ENCODE peak calls at places on chromosomes 13 and 19, in four cellular contexts. P, A, Y and E are unnamed samples. For H3K27me3, the result is how much of the 10 kb centered on the place peaks cover.

GRCh38 chr19:34253711-34254551 is 423 bp upstream of the GARRE1 start:
- DNase-seq in P (peak), A (peak), Y (peak), E (peak)

GRCh38 chr19:43636121-43636683 is 3.4 kb downstream of the CADM4 start:
- DNase-seq in P (no peak), A (no peak), Y (peak), E (no peak)

GRCh38 chr13:87859261-87859660 is 188.1 kb downstream of the SLITRK5 start:
- DNase-seq in P (no peak), A (no peak), Y (no peak), E (no peak)

GRCh38 chr13:107035778-107036177 is 467.8 kb upstream of the ARGLU1 start:
- DNase-seq in P (peak), A (no peak), Y (no peak), E (no peak)

GRCh38 chr13:20609145-20609544 is 42.2 kb downstream of the IFT88 start:
- DNase-seq in P (peak), A (no peak), Y (no peak), E (no peak)

GRCh38 chr13:43354147-43354945 is 331.0 kb downstream of the DNAJC15 start:
- DNase-seq in P (no peak), A (no peak), Y (no peak), E (no peak)

GRCh38 chr19:48400018-48400742 is 6.7 kb downstream of the GRIN2D start:
- DNase-seq in P (peak), A (peak), Y (peak), E (peak)

GRCh38 chr19:54485846-54486245 is 12.8 kb upstream of the CDC42EP5 start:
- DNase-seq in P (no peak), A (no peak), Y (no peak), E (no peak)

GRCh38 chr13:39105110-39105509 is 66.9 kb downstream of the NHLRC3 start:
- DNase-seq in P (no peak), A (peak), Y (no peak), E (peak)

GRCh38 chr13:51674276-51674675 is 90.0 kb downstream of the WDFY2 start:
- DNase-seq in P (no peak), A (peak), Y (peak), E (no peak)

GRCh38 chr19:48480476-48481190 is 11.5 kb downstream of the CYTH2 start:
- DNase-seq in P (no peak), A (peak), Y (no peak), E (no peak)

GRCh38 chr19:41239961-41240574 is 21.0 kb downstream of the AXL start:
- DNase-seq in P (no peak), A (no peak), Y (no peak), E (no peak)

GRCh38 chr19:18418034-18418724 is 1.0 kb upstream of the SSBP4 start:
- DNase-seq in P (no peak), A (no peak), Y (no peak), E (no peak)

GRCh38 chr19:10686661-10687517 is 14.3 kb upstream of the QTRT1 start:
- DNase-seq in P (peak), A (no peak), Y (no peak), E (no peak)

GRCh38 chr19:49414256-49414655 is 9.0 kb downstream of the PTH2 start:
- DNase-seq in P (no peak), A (no peak), Y (no peak), E (no peak)

GRCh38 chr13:103349664-103350063 is 283.4 kb upstream of the SLC10A2 start:
- DNase-seq in P (no peak), A (no peak), Y (no peak), E (no peak)

GRCh38 chr19:58128041-58128685 is 22.4 kb downstream of the ZNF329 start:
- DNase-seq in P (no peak), A (no peak), Y (no peak), E (no peak)

GRCh38 chr19:42683917-42684513 is 56.3 kb downstream of the PSG3 start:
- DNase-seq in P (peak), A (no peak), Y (peak), E (peak)

GRCh38 chr19:16904599-16904998 is 15.8 kb downstream of the F2RL3 start:
- DNase-seq in P (no peak), A (no peak), Y (no peak), E (no peak)

GRCh38 chr19:16911046-16911445 is 22.2 kb downstream of the F2RL3 start:
- DNase-seq in P (no peak), A (no peak), Y (no peak), E (no peak)

GRCh38 chr19:16912780-16913179 is 24.0 kb downstream of the F2RL3 start:
- DNase-seq in P (no peak), A (no peak), Y (no peak), E (no peak)

GRCh38 chr19:16903347-16903746 is 14.5 kb downstream of the F2RL3 start:
- DNase-seq in P (no peak), A (no peak), Y (no peak), E (no peak)

GRCh38 chr19:16908759-16909158 is 20.0 kb downstream of the F2RL3 start:
- DNase-seq in P (no peak), A (no peak), Y (no peak), E (no peak)
- H3K27me3 ChIP-seq in P (under half), A (under half), Y (under half), E (under half)

GRCh38 chr19:16594681-16595091 is 22.5 kb upstream of the SLC35E1 start:
- DNase-seq in P (no peak), A (no peak), Y (no peak), E (no peak)
- H3K9ac ChIP-seq in P (no peak), A (no peak), Y (no peak), E (peak)

DNA sequence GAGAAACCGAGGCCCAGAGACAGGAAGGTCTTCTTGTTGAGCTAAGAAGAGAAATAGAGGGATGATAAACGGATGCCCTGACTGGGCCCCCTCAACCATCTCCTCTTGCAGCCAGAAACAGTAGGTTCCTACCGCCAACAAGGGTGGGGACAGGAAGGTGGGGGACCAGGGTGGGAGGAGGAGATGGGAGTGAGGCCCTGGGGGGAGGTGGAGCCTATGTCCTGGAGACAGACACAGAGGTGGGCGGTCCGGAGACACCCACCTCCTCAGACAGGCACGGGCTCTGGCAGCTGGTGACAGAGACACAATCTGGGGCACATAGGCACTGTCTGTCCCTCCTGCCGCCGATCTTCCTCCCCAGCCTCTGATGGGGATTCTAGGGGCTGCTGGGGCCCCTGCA is 16.9 kb downstream of the GADD45B start:
- DNase-seq in P (no peak), A (no peak), Y (no peak), E (peak)
- H3K27me3 ChIP-seq in P (under half), A (under half), Y (half or more), E (under half)

GRCh38 chr13:28140433-28141125 is 2.2 kb downstream of the PAN3 start:
- DNase-seq in P (peak), A (no peak), Y (peak), E (no peak)
- H3K9ac ChIP-seq in P (peak), A (no peak), Y (no peak), E (peak)

DNA sequence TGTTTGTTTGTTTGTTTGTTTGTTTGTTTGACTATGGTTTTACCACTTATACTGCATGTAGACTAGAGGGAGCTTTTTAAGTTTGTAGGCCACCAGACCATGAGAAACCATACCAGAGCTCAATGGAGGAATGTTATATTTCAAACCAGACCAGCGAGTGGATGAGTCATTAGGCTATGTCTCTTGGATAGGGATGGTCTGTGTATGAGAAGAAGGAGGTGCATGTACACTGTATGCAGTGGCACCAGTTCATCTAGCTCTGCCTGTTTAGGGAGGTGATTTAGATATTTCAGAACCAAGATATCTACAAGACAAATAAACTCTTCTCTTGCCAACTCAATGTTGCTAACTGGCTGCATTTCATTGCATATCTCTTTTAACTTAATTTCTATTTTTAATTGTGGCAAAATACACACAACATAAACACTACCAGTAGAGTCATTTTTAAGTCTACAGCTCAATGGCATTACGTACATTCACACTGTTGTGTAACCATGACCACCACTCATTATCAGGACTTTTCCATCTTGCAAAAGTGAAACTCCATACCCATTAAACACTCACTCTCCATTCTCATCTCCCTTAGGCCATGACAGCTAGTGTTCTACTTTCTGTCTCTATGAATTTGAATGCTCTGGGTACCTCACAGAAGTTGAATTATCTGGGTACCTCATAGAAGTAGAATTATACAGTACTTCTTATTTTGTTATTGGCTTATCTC is 29.2 kb downstream of the SYDE1 start:
- DNase-seq in P (peak), A (no peak), Y (no peak), E (peak)
- H3K27me3 ChIP-seq in P (under half), A (under half), Y (under half), E (under half)

GRCh38 chr19:11971045-11971444 is 6.2 kb downstream of the ZNF763 start:
- DNase-seq in P (no peak), A (no peak), Y (no peak), E (no peak)

GRCh38 chr19:11970174-11970573 is 5.3 kb downstream of the ZNF763 start:
- DNase-seq in P (no peak), A (no peak), Y (no peak), E (no peak)

GRCh38 chr19:11963566-11964355 is 1.1 kb upstream of the ZNF763 start:
- DNase-seq in P (peak), A (peak), Y (peak), E (peak)

GRCh38 chr19:11964496-11964857 is 363 bp upstream of the ZNF763 start:
- DNase-seq in P (no peak), A (no peak), Y (no peak), E (no peak)

DNA sequence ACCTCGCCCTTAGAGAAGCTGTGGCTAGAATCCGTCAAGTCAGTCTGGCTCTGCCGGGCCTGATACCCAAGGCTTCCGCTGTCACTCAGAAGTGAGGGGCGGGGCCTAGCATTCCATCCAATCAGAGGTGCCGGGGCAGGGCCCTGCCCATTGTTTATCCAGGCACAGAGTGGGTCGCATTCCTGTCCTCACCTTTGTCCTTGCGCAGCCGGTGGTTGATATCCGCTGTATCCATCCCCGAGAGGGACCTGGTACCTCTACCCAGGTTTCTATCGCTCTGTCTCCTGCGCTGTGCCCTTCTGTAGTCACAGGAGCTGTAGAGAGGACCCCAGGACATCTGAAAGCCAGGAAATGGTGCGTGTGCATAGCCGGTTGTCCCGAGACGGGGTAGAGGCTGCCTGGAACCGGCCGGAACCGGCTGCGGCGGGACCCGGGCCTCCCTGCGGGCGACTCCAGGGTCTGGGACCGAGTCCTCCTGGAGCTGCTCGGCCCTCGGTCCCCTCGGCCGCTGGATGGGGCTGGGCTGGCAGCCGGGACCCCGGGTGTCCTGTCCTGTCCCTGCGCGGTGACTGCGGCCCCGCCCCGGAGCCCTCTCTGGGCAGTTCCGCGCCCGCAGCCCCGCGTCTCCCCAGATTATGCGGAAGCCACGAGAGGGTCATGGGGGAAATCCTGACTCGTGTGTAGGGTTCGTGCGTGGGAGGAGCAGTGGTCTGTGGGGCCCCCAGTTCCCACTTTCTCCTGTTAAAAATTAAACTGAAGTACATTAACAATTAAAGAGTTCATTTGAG is at the start of gene ZNF763:
- DNase-seq in P (peak), A (peak), Y (peak), E (peak)
- H3K9ac ChIP-seq in P (peak), A (peak), Y (peak), E (peak)

GRCh38 chr19:46625731-46626130 is 842 bp upstream of the PTGIR start:
- DNase-seq in P (no peak), A (no peak), Y (no peak), E (no peak)
- H3K27me3 ChIP-seq in P (under half), A (under half), Y (under half), E (under half)